ENCODE peak calls at places on chromosomes 16 and 17, in seven cellular contexts. Q is AG04450, T is endothelial cell of umbilical vein, K is PC-9, J is ascending aorta, G is neural crest cell, O is adrenal gland. F is an unnamed sample.

GRCh38 chr17:82662711-82663261 is 14.5 kb upstream of the WDR45B start:
- DNase-seq in Q (no peak), T (no peak), K (no peak), J (no peak), G (no peak), O (no peak), F (no peak)

GRCh38 chr17:1612400-1612799 is 16.2 kb downstream of the SLC43A2 start:
- DNase-seq in Q (no peak), T (peak; percentile 72), K (no peak), J (no peak), G (no peak), O (no peak), F (no peak)

GRCh38 chr16:4652561-4652960 is 27.9 kb downstream of the MGRN1 start:
- DNase-seq in Q (no peak), T (no peak), K (no peak), J (no peak), G (no peak), O (no peak), F (no peak)

GRCh38 chr16:82701302-82702022 is 74.7 kb downstream of the CDH13 start:
- DNase-seq in Q (no peak), T (no peak), K (no peak), J (no peak), G (no peak), O (no peak), F (no peak)

GRCh38 chr17:45149037-45149668 is 878 bp downstream of the HEXIM1 start:
- DNase-seq in Q (no peak), T (peak; percentile 84), K (peak; percentile 76), J (peak; percentile 94), G (peak; percentile 78), O (peak; percentile 88), F (no peak)

GRCh38 chr17:48542956-48543853 is 1.7 kb downstream of the HOXB2 start:
- DNase-seq in Q (no peak), T (peak; percentile 61), K (no peak), J (no peak), G (no peak), O (peak; percentile 48), F (no peak)

GRCh38 chr16:20901441-20902112 is 1.0 kb downstream of the LYRM1 start:
- DNase-seq in Q (no peak), T (peak; percentile 72), K (peak; percentile 97), J (peak; percentile 81), G (peak; percentile 16), O (peak; percentile 66), F (no peak)

GRCh38 chr16:77723108-77723514 is 797 bp downstream of the NUDT7 start:
- DNase-seq in Q (peak; percentile 43), T (peak; percentile 43), K (no peak), J (no peak), G (no peak), O (peak; percentile 55), F (no peak)

GRCh38 chr16:25228372-25228771 is 11.6 kb downstream of the AQP8 start:
- DNase-seq in Q (no peak), T (no peak), K (no peak), J (no peak), G (no peak), O (no peak), F (no peak)

GRCh38 chr16:75099738-75100615 is 16.6 kb downstream of the LDHD start:
- DNase-seq in Q (no peak), T (peak; percentile 39), K (no peak), J (no peak), G (no peak), O (no peak), F (no peak)

GRCh38 chr16:17369441-17369951 is 101.3 kb downstream of the XYLT1 start:
- DNase-seq in Q (no peak), T (peak; percentile 3), K (no peak), J (peak; percentile 80), G (no peak), O (peak; percentile 50), F (no peak)

GRCh38 chr16:726188-726437 is 130 bp downstream of the CCDC78 start:
- DNase-seq in Q (no peak), T (no peak), K (peak; percentile 15), J (no peak), G (no peak), O (no peak), F (no peak)

GRCh38 chr16:85619089-85619850 is 6.1 kb downstream of the GSE1 start:
- DNase-seq in Q (no peak), T (no peak), K (no peak), J (no peak), G (no peak), O (no peak), F (peak; percentile 67)

GRCh38 chr16:69589434-69590269 is 23.9 kb downstream of the NFAT5 start:
- DNase-seq in Q (no peak), T (no peak), K (no peak), J (no peak), G (no peak), O (no peak), F (no peak)

GRCh38 chr16:57783116-57783515 is 19.2 kb downstream of the KIFC3 start:
- DNase-seq in Q (no peak), T (no peak), K (no peak), J (no peak), G (no peak), O (no peak), F (no peak)

GRCh38 chr16:87380403-87380802 is 3.2 kb downstream of the FBXO31 start:
- DNase-seq in Q (no peak), T (no peak), K (no peak), J (no peak), G (no peak), O (no peak), F (no peak)

GRCh38 chr16:87382023-87382785 is 1.4 kb downstream of the FBXO31 start:
- DNase-seq in Q (no peak), T (no peak), K (no peak), J (no peak), G (no peak), O (no peak), F (no peak)

GRCh38 chr16:87383522-87384161 is at the start of gene FBXO31:
- DNase-seq in Q (peak; percentile 88), T (peak; percentile 89), K (peak; percentile 75), J (peak; percentile 90), G (peak; percentile 97), O (peak; percentile 90), F (no peak)

GRCh38 chr16:87384162-87384999 is 805 bp upstream of the FBXO31 start:
- DNase-seq in Q (no peak), T (no peak), K (peak; percentile 63), J (peak; percentile 79), G (no peak), O (no peak), F (no peak)

GRCh38 chr16:87380875-87381274 is 2.7 kb downstream of the FBXO31 start:
- DNase-seq in Q (no peak), T (no peak), K (no peak), J (no peak), G (no peak), O (no peak), F (no peak)
- TF ChIP-seq CTCF in Q (no peak), T (no peak), K (no peak), J (no peak), G (no peak), O (no peak), F (no peak)

GRCh38 chr17:64145751-64146417 is 15.9 kb upstream of the ERN1 start:
- DNase-seq in Q (peak; percentile 100), T (peak; percentile 99), K (peak; percentile 98), J (peak; percentile 99), G (peak; percentile 87), O (peak; percentile 99), F (peak; percentile 81)

GRCh38 chr17:64146418-64147109 is 16.6 kb upstream of the ERN1 start:
- DNase-seq in Q (no peak), T (peak; percentile 80), K (peak; percentile 47), J (peak; percentile 84), G (no peak), O (peak; percentile 74), F (no peak)

GRCh38 chr17:64148017-64148631 is 18.2 kb upstream of the ERN1 start:
- DNase-seq in Q (no peak), T (peak; percentile 85), K (no peak), J (no peak), G (no peak), O (peak; percentile 45), F (no peak)

GRCh38 chr17:64147110-64148016 is 17.4 kb upstream of the ERN1 start:
- DNase-seq in Q (no peak), T (peak; percentile 35), K (peak; percentile 57), J (no peak), G (no peak), O (peak; percentile 39), F (no peak)

GRCh38 chr17:64145460-64145750 is 15.5 kb upstream of the ERN1 start:
- DNase-seq in Q (no peak), T (no peak), K (no peak), J (no peak), G (no peak), O (no peak), F (no peak)
- TF ChIP-seq CTCF in Q (peak; percentile 4), T (no peak), K (no peak), J (no peak), G (peak; percentile 22), O (no peak), F (no peak)

GRCh38 chr17:8253801-8254200 is 4.7 kb downstream of the PFAS start:
- DNase-seq in Q (no peak), T (peak; percentile 26), K (no peak), J (no peak), G (no peak), O (no peak), F (no peak)

GRCh38 chr17:8254881-8255280 is 5.8 kb downstream of the PFAS start:
- DNase-seq in Q (no peak), T (no peak), K (no peak), J (no peak), G (no peak), O (no peak), F (no peak)

GRCh38 chr17:8256291-8256690 is 7.2 kb downstream of the PFAS start:
- DNase-seq in Q (no peak), T (no peak), K (no peak), J (no peak), G (no peak), O (no peak), F (no peak)

GRCh38 chr17:8256691-8257090 is 7.6 kb downstream of the PFAS start:
- DNase-seq in Q (no peak), T (no peak), K (no peak), J (no peak), G (no peak), O (no peak), F (no peak)

DNA sequence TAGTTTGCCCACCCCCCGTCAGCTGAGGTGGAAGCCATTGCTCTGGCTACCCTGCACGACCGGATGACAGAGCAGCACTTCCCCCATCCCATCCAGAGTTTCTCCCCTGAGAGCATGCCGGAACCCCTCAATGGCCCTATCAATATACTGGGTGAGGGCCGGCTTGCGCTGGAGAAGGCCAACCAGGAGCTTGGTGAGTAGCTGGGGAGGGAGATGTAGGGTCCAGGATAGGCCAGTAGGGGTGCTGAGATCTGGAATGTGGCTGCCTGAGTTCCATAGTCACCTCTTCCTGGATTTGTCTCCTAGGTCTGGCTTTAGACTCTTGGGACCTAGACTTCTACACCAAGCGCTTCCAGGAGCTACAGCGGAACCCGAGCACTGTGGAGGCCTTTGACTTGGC is 6.4 kb downstream of the PFAS start:
- DNase-seq in Q (no peak), T (no peak), K (no peak), J (no peak), G (no peak), O (no peak), F (no peak)
- TF ChIP-seq CTCF in Q (peak; percentile 6), T (peak; percentile 22), K (no peak), J (no peak), G (peak; percentile 27), O (no peak), F (no peak)

DNA sequence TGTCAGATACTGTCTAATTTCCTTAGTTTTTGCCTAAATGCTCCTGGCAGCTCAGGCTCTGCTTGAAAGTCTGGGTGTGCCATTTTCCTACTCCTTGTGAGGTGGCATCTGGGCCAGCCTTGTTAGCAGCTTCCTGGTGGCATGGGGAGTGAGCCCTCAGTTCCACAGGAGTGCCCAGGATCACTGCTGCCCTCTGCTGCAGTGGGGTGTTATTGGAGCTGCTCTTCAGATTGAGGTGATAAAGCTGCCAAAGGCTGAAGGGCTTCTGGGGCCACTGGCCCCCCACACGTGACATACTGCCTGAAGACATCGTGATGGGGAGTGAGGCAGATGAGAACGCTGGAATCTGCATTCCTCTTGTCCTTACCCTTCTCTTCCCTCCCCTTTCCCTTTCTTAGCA is 27.4 kb downstream of the CEP95 start:
- DNase-seq in Q (no peak), T (peak; percentile 44), K (no peak), J (no peak), G (no peak), O (no peak), F (no peak)
- TF ChIP-seq CTCF in Q (peak; percentile 4), T (peak; percentile 23), K (peak; percentile 40), J (no peak), G (no peak), O (no peak), F (peak; percentile 18)